ENCODE peak calls at places on chromosomes 12 and 14, in eight cellular contexts. E is heart right ventricle; F is CD8-positive, alpha-beta memory T cell; Y is H9; H is RCC 7860; I is stimulated activated CD4-positive, alpha-beta T cell treated with anti-CD3 and anti-CD28 coated beads, Interleukin-4, amount 100 ng/mL, for 48 hours; L is stomach; D is EL. R is an unnamed sample.
A peak's percentile ranks its signal among the peaks of the same experiment; 100 is the strongest.

GRCh38 chr12:31947971-31948370 is 11.2 kb upstream of the RESF1 start:
- DNase-seq in I (no peak), F (no peak), D (no peak), Y (no peak), E (no peak), H (no peak), L (no peak), R (no peak)

GRCh38 chr14:89911018-89911919 is 43.3 kb downstream of the EFCAB11 start:
- DNase-seq in Y (peak; percentile 59), F (no peak), L (peak; percentile 36), E (no peak), I (no peak), H (no peak), D (peak; percentile 68), R (no peak)

GRCh38 chr14:35285168-35285990 is 6.8 kb upstream of the PSMA6 start:
- DNase-seq in F (no peak), Y (no peak), E (no peak), H (no peak), I (no peak), L (no peak), D (peak; percentile 18), R (peak; percentile 73)

GRCh38 chr12:61891632-61892031 is 368.6 kb upstream of the USP15 start:
- DNase-seq in I (no peak), F (no peak), Y (no peak), D (no peak), H (no peak), E (no peak), L (no peak), R (no peak)

GRCh38 chr12:62977419-62977818 is 42.5 kb upstream of the PPM1H start:
- DNase-seq in E (no peak), I (no peak), F (no peak), H (no peak), D (peak; percentile 82), Y (no peak), L (peak; percentile 40), R (peak; percentile 39)

GRCh38 chr12:104909761-104910160 is 48.3 kb downstream of the SLC41A2 start:
- DNase-seq in F (no peak), H (no peak), D (no peak), I (no peak), E (no peak), Y (no peak), L (no peak), R (no peak)

GRCh38 chr14:73049428-73049827 is 8.9 kb upstream of the RBM25 start:
- DNase-seq in I (no peak), Y (no peak), D (no peak), E (no peak), L (no peak), F (no peak), H (no peak), R (no peak)

GRCh38 chr12:123115409-123116111 is 35.3 kb downstream of the PITPNM2 start:
- DNase-seq in Y (no peak), L (no peak), F (no peak), E (peak; percentile 78), I (no peak), D (peak; percentile 79), H (peak; percentile 6), R (no peak)

GRCh38 chr14:92565040-92565717 is 51.6 kb downstream of the RIN3 start:
- DNase-seq in H (no peak), E (no peak), F (no peak), Y (no peak), D (no peak), I (no peak), L (no peak), R (peak; percentile 65)

GRCh38 chr12:100651694-100652093 is 78.2 kb downstream of the GAS2L3 start:
- DNase-seq in Y (peak; percentile 40), D (no peak), F (no peak), L (no peak), I (no peak), H (no peak), E (no peak), R (no peak)

GRCh38 chr14:66530526-66530925 is 22.6 kb downstream of the GPHN start:
- DNase-seq in L (no peak), D (no peak), E (no peak), I (no peak), Y (no peak), H (no peak), F (no peak), R (peak; percentile 39)

GRCh38 chr12:122013136-122013535 is 8.5 kb upstream of the BCL7A start:
- DNase-seq in Y (no peak), I (no peak), F (no peak), L (no peak), D (no peak), H (no peak), E (no peak), R (no peak)

GRCh38 chr12:52534482-52534881 is 14.3 kb upstream of the KRT5 start:
- DNase-seq in H (no peak), L (no peak), F (no peak), E (no peak), I (no peak), D (no peak), Y (no peak), R (peak; percentile 17)

GRCh38 chr12:123150273-123150803 is 552 bp downstream of the PITPNM2 start:
- DNase-seq in H (no peak), D (peak; percentile 36), F (peak; percentile 48), Y (no peak), E (peak; percentile 54), L (no peak), I (peak; percentile 12), R (no peak)

GRCh38 chr12:116421785-116422538 is 137.2 kb upstream of the MAP1LC3B2 start:
- DNase-seq in L (no peak), H (no peak), Y (no peak), E (no peak), I (no peak), D (no peak), F (no peak), R (no peak)

GRCh38 chr12:48180857-48181495 is 2.5 kb upstream of the CCDC184 start:
- DNase-seq in E (no peak), D (no peak), L (no peak), Y (no peak), F (no peak), I (no peak), H (no peak), R (no peak)

GRCh38 chr12:43758247-43758727 is 303 bp downstream of the PUS7L start:
- DNase-seq in Y (no peak), I (no peak), E (no peak), F (no peak), H (peak; percentile 9), L (peak; percentile 26), D (peak; percentile 44), R (peak; percentile 43)

GRCh38 chr14:50998612-50999011 is 54.3 kb upstream of the PYGL start:
- DNase-seq in E (no peak), F (no peak), L (no peak), Y (no peak), I (no peak), H (no peak), D (no peak), R (no peak)

GRCh38 chr14:104131968-104132732 is 6.2 kb upstream of the KIF26A start:
- DNase-seq in E (no peak), F (peak; percentile 22), D (no peak), Y (no peak), L (no peak), H (no peak), I (no peak), R (no peak)

GRCh38 chr12:46401703-46402102 is 29.1 kb upstream of the SLC38A2 start:
- DNase-seq in I (no peak), E (no peak), L (no peak), Y (no peak), F (no peak), H (no peak), D (peak; percentile 44), R (no peak)

GRCh38 chr12:5467941-5468340 is 36.0 kb downstream of the NTF3 start:
- DNase-seq in I (no peak), L (no peak), E (no peak), F (no peak), Y (no peak), H (no peak), D (peak; percentile 34), R (peak; percentile 21)

GRCh38 chr14:104284107-104284592 is 145.8 kb downstream of the KIF26A start:
- DNase-seq in I (no peak), L (no peak), D (no peak), Y (peak; percentile 24), H (no peak), F (peak; percentile 42), E (no peak), R (no peak)

GRCh38 chr12:54370218-54370730 is 6.0 kb upstream of the GPR84 start:
- DNase-seq in H (peak; percentile 61), Y (peak; percentile 94), I (no peak), E (peak; percentile 70), F (no peak), L (peak; percentile 80), D (peak; percentile 92), R (peak; percentile 54)

GRCh38 chr14:85824526-85824925 is 294.6 kb downstream of the FLRT2 start:
- DNase-seq in D (no peak), E (no peak), I (no peak), F (no peak), Y (no peak), H (no peak), L (no peak), R (no peak)

GRCh38 chr14:38255673-38256357 is at the start of gene CLEC14A:
- DNase-seq in E (peak; percentile 91), F (no peak), Y (peak; percentile 64), H (no peak), L (no peak), D (no peak), I (no peak), R (no peak)

GRCh38 chr14:104009297-104009696 is 67.0 kb upstream of the RD3L start:
- DNase-seq in Y (no peak), E (no peak), D (peak; percentile 13), I (no peak), L (no peak), F (no peak), H (no peak), R (peak; percentile 37)

GRCh38 chr14:54700717-54701116 is 133.8 kb downstream of the SAMD4A start:
- DNase-seq in L (no peak), Y (no peak), H (no peak), F (no peak), I (no peak), E (no peak), D (no peak), R (no peak)

GRCh38 chr12:31322651-31323248 is 3.2 kb downstream of the SINHCAF start:
- DNase-seq in F (no peak), I (no peak), L (no peak), E (no peak), Y (no peak), D (peak; percentile 72), H (peak; percentile 86), R (peak; percentile 21)

GRCh38 chr14:95183532-95184412 is 26.4 kb upstream of the DICER1 start:
- DNase-seq in D (no peak), Y (no peak), H (no peak), I (no peak), E (no peak), F (no peak), L (no peak), R (no peak)

GRCh38 chr12:49885118-49885517 is 18.6 kb downstream of the FAIM2 start:
- DNase-seq in E (no peak), F (no peak), I (no peak), D (no peak), Y (peak; percentile 61), L (no peak), H (no peak), R (no peak)

GRCh38 chr14:77562681-77563080 is 53.8 kb downstream of the SPTLC2 start:
- DNase-seq in H (no peak), D (peak; percentile 84), Y (no peak), E (no peak), L (no peak), I (no peak), F (no peak), R (no peak)

R was measured in bronchial epithelial cell.